ENCODE peak calls at places on chromosomes 4 and X, in six cellular contexts. Y, S, J, H, K and X are unnamed samples.
A peak's percentile ranks its signal among the peaks of the same experiment; 100 is the strongest.

GRCh38 chrX:84735025-84735424 is 232.8 kb upstream of the HDX start:
- DNase-seq in S (no peak), Y (no peak), J (peak; percentile 38), K (no peak), H (no peak), X (peak; percentile 56)

GRCh38 chrX:153351981-153352380 is 18.0 kb downstream of the ZNF275 start:
- DNase-seq in Y (no peak), K (no peak), J (no peak), S (no peak), H (no peak), X (no peak)

GRCh38 chr4:13966241-13967195 is 339.0 kb upstream of the BOD1L1 start:
- DNase-seq in K (no peak), S (no peak), H (peak; percentile 69), Y (no peak), J (no peak), X (no peak)

GRCh38 chr4:166078956-166079355 is 205.9 kb downstream of the TLL1 start:
- DNase-seq in S (no peak), J (no peak), H (no peak), K (no peak), Y (no peak), X (peak; percentile 3)

GRCh38 chrX:67893931-67894330 is 350.1 kb downstream of the AR start:
- DNase-seq in H (no peak), K (no peak), J (no peak), Y (no peak), S (no peak), X (peak; percentile 1)

GRCh38 chr4:84455697-84456096 is 43.4 kb downstream of the NKX6-1 start:
- DNase-seq in Y (no peak), S (no peak), K (no peak), H (no peak), J (no peak), X (no peak)

GRCh38 chr4:1752284-1753041 is 31.1 kb downstream of the TACC3 start:
- DNase-seq in S (peak; percentile 59), J (peak; percentile 69), Y (no peak), H (peak; percentile 16), K (no peak), X (peak; percentile 77)

GRCh38 chr4:8274772-8275241 is 5.3 kb downstream of the HTRA3 start:
- DNase-seq in Y (no peak), K (no peak), J (no peak), H (no peak), S (no peak), X (peak; percentile 49)

GRCh38 chrX:80808854-80809493 is 703 bp downstream of the BRWD3 start:
- DNase-seq in Y (peak; percentile 6), K (no peak), J (no peak), H (peak; percentile 13), S (no peak), X (peak; percentile 33)

GRCh38 chr4:147707892-147708672 is 23.8 kb upstream of the ARHGAP10 start:
- DNase-seq in S (peak; percentile 40), H (peak; percentile 66), Y (no peak), J (peak; percentile 19), K (no peak), X (peak; percentile 34)

GRCh38 chr4:139523076-139523475 is 32.9 kb downstream of the SETD7 start:
- DNase-seq in H (peak; percentile 14), K (no peak), Y (no peak), J (no peak), S (no peak), X (no peak)

GRCh38 chr4:212438-213174 is 88.3 kb downstream of the ZNF718 start:
- DNase-seq in S (peak; percentile 27), J (no peak), K (no peak), H (peak; percentile 88), Y (no peak), X (no peak)
- TF ChIP-seq POLR2A in S (peak; percentile 34), J (no peak), K (no peak), H (no peak), Y (no peak), X (no peak)

GRCh38 chr4:53240573-53240972 is 125.3 kb downstream of the SCFD2 start:
- DNase-seq in J (no peak), Y (no peak), K (no peak), H (no peak), S (no peak), X (no peak)
- TF ChIP-seq MYC in J (no peak), Y (no peak), K (no peak), H (no peak), S (no peak), X (no peak)

GRCh38 chrX:2828404-2829065 is at the start of gene GYG2:
- DNase-seq in J (peak; percentile 64), K (no peak), Y (no peak), H (no peak), S (peak; percentile 21), X (no peak)
- TF ChIP-seq POLR2A in J (no peak), K (no peak), Y (no peak), H (no peak), S (no peak), X (no peak)

GRCh38 chrX:68936608-68937007 is 107.8 kb downstream of the EFNB1 start:
- DNase-seq in K (no peak), J (no peak), S (no peak), Y (no peak), H (no peak), X (no peak)
- TF ChIP-seq MYC in K (no peak), J (no peak), S (no peak), Y (no peak), H (no peak), X (no peak)

DNA sequence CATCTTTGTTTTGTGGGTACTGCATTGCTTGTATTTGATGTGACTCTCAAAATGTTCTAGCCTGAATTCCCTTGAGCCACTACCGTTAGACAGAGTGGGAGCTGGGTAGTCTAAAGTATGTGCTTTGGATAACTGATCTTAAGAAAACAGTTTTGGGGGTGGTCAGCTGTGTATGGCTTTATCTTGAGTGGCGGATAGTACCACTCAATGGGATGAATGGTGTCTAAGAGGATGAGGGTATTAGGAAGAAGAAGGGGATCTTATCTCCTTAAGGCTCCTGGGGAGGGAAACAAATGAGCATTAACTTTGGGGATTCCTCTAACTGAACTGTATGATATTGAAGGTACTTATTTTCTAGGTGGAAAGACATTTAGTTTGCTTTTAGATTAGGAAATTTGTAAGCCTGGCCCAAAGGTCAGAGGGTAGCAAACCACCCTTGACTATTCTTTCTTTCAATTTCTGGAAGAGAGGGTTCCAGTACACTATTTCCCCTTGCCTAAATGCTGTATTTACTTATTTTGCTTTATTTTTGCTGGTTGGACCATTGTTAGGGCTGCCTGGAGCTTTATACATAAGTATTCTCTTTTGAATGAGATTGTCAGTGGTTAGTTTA is 11.3 kb downstream of the BMP2K start:
- DNase-seq in K (no peak), Y (no peak), H (no peak), S (no peak), J (no peak), X (no peak)
- TF ChIP-seq POLR2A in K (no peak), Y (no peak), H (no peak), S (no peak), J (no peak), X (no peak)

DNA sequence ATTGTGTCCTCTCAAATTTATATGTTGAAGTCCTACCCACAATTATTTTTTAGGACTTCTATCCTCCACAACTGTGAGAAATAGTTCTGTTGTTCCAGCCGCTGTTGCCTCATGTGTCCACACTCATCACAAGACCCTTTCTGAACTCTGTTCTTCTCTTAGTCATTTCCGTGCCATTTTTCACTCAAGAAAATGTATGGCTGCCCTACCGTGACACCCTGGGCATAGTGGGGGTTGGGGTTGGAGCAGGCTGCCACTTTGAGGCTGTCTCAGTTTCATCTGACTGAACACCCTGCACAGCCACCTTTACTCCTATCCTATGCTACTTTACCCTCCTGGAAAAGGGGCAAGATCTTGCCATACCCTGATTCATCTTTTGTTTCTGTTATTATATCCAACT is 319.1 kb downstream of the TENM3 start:
- DNase-seq in H (no peak), K (no peak), S (no peak), Y (no peak), J (no peak), X (no peak)
- TF ChIP-seq MYC in H (no peak), K (no peak), S (no peak), Y (no peak), J (no peak), X (no peak)

GRCh38 chr4:76212301-76212700 is 1.3 kb downstream of the SCARB2 start:
- DNase-seq in S (no peak), Y (no peak), H (peak; percentile 34), J (no peak), K (no peak), X (no peak)

GRCh38 chr4:76212851-76213414 is 691 bp downstream of the SCARB2 start:
- DNase-seq in S (no peak), H (peak; percentile 45), J (no peak), Y (peak; percentile 20), K (no peak), X (no peak)

GRCh38 chr4:76214269-76214628 is 625 bp upstream of the SCARB2 start:
- DNase-seq in H (no peak), J (no peak), S (no peak), K (no peak), Y (no peak), X (no peak)

GRCh38 chr4:76215120-76215519 is 1.5 kb upstream of the SCARB2 start:
- DNase-seq in H (no peak), J (no peak), S (no peak), K (no peak), Y (no peak), X (no peak)

DNA sequence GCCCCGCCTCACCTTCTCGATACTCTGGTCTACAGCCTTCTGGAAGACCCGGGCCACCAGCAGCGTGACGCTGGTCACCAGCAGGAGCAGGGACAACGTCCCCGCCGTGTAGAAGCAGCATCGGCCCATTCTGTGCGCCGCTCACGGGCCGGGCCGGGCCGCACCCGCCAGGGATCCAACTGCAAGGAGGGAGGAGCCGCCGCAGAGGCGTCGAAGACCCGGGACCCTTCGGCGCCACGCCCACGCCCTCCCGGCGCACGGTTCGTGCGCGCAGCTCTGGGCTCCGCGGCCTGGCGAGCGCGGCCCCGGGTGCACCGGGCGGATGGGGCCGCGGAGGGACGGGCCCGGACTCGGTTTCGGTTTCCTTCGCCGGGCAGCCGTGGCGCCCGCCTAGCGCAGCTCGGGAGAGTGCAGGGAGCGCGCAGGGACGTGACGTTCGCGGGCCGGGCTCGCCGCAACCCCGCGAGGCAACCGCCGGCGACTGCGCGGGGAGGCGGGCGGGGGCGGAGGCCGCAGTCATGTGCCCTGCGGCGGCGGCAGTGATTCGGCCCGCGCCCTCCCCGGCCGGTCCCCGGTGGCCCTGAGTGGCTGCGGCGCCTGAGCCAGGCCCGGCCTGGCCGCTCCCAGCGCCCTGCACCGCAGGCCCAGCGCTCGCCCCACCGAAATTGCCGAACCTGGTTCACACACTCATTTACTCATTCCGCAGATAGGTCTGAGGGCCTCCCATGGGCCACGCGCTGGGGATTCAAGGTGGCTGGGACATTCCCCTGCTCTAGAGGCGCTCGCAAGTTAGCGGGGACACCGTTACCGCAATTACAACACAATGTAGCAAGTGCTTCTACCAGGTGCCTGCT is at the start of gene SCARB2:
- DNase-seq in J (peak; percentile 61), H (peak; percentile 90), Y (peak; percentile 60), K (no peak), S (peak; percentile 86), X (peak; percentile 83)
- TF ChIP-seq POLR2A in J (no peak), H (peak; percentile 93), Y (peak; percentile 59), K (peak; percentile 76), S (peak; percentile 64), X (peak; percentile 41)

DNA sequence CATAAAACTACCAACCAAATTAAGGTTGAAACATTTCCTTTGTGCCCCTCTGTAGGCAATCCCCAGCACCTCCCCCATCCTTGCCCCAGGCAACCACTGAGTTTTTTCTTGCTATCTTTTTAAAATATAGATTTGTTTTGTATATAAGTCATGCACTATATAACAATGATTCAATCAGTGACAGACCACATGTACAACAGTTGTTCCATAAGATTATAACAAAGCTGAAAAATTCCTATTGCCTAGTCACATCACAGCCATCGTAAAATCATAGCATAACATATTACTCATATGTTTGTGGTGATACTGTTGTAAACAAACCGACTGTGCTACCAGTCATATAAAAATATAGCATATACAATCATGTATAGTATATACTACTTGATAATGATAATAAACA is 211.9 kb upstream of the NRK start:
- DNase-seq in Y (no peak), H (no peak), J (no peak), K (no peak), S (no peak), X (no peak)
- TF ChIP-seq MYC in Y (no peak), H (no peak), J (no peak), K (no peak), S (no peak), X (no peak)